ENCODE peak calls at places on chromosomes 2 and 18, in four cellular contexts. R, U, A and Y are unnamed samples.
A peak's percentile ranks its signal among the peaks of the same experiment; 100 is the strongest.

GRCh38 chr2:156476516-156477206 is 40.5 kb downstream of the GPD2 start:
- DNase-seq in R (no peak), U (peak; percentile 91), A (no peak), Y (no peak)

GRCh38 chr2:204753841-204754240 is 208.6 kb downstream of the PARD3B start:
- DNase-seq in R (no peak), U (no peak), A (no peak), Y (no peak)

GRCh38 chr2:47091118-47091517 is 64.0 kb downstream of the STPG4 start:
- DNase-seq in R (no peak), U (peak; percentile 33), A (no peak), Y (peak; percentile 19)

GRCh38 chr2:142974288-142975024 is 97.0 kb downstream of the KYNU start:
- DNase-seq in R (no peak), U (peak; percentile 44), A (no peak), Y (no peak)

GRCh38 chr2:33018271-33018670 is 71.5 kb downstream of the LTBP1 start:
- DNase-seq in R (no peak), U (no peak), A (no peak), Y (no peak)

GRCh38 chr2:127650785-127651380 is 4.9 kb downstream of the GPR17 start:
- DNase-seq in R (no peak), U (peak; percentile 42), A (peak; percentile 27), Y (no peak)

GRCh38 chr2:287471-287885 is 413 bp downstream of the ALKAL2 start:
- DNase-seq in R (peak; percentile 67), U (peak; percentile 34), A (peak; percentile 16), Y (peak; percentile 86)

GRCh38 chr2:67566958-67567635 is 170.0 kb downstream of the ETAA1 start:
- DNase-seq in R (no peak), U (peak; percentile 57), A (no peak), Y (no peak)

GRCh38 chr2:47652041-47652713 is 130.8 kb upstream of the MSH6 start:
- DNase-seq in R (no peak), U (no peak), A (no peak), Y (no peak)

GRCh38 chr18:12027046-12027445 is 45.7 kb downstream of the IMPA2 start:
- DNase-seq in R (no peak), U (no peak), A (peak; percentile 58), Y (no peak)

GRCh38 chr2:200968162-200968561 is 4.7 kb upstream of the ORC2 start:
- DNase-seq in R (no peak), U (no peak), A (no peak), Y (no peak)

GRCh38 chr2:100483892-100484291 is 13.6 kb downstream of the NMS start:
- DNase-seq in R (no peak), U (no peak), A (no peak), Y (no peak)

GRCh38 chr2:193581807-193582206 is 1387.1 kb upstream of the TMEFF2 start:
- DNase-seq in R (no peak), U (no peak), A (no peak), Y (no peak)

GRCh38 chr2:128578406-128579385 is 260.0 kb upstream of the HS6ST1 start:
- DNase-seq in R (no peak), U (no peak), A (no peak), Y (no peak)

GRCh38 chr2:106085441-106085911 is 108.6 kb downstream of the UXS1 start:
- DNase-seq in R (no peak), U (no peak), A (no peak), Y (no peak)

GRCh38 chr18:50895350-50896045 is 16.6 kb downstream of the ME2 start:
- DNase-seq in R (no peak), U (no peak), A (no peak), Y (no peak)

GRCh38 chr2:124489686-124490085 is 464.6 kb downstream of the CNTNAP5 start:
- DNase-seq in R (no peak), U (no peak), A (no peak), Y (no peak)

GRCh38 chr2:29518010-29518409 is 402.8 kb downstream of the CLIP4 start:
- DNase-seq in R (no peak), U (peak; percentile 67), A (no peak), Y (no peak)

GRCh38 chr2:96142217-96143113 is 2.8 kb downstream of the DUSP2 start:
- DNase-seq in R (no peak), U (no peak), A (peak; percentile 8), Y (peak; percentile 77)

GRCh38 chr2:236674646-236675045 is 105.0 kb downstream of the ACKR3 start:
- DNase-seq in R (no peak), U (no peak), A (no peak), Y (no peak)

GRCh38 chr2:106719222-106719621 is 166.7 kb downstream of the ST6GAL2 start:
- DNase-seq in R (no peak), U (no peak), A (no peak), Y (no peak)

GRCh38 chr18:70494524-70494923 is 205.7 kb downstream of the SOCS6 start:
- DNase-seq in R (no peak), U (no peak), A (no peak), Y (no peak)

GRCh38 chr2:136117909-136118818 is at the start of gene CXCR4:
- DNase-seq in R (no peak), U (peak; percentile 10), A (peak; percentile 76), Y (peak; percentile 98)

GRCh38 chr2:238811765-238812164 is 36.1 kb upstream of the TWIST2 start:
- DNase-seq in R (no peak), U (no peak), A (no peak), Y (no peak)

GRCh38 chr2:173126819-173127218 is 51.2 kb downstream of the MAP3K20 start:
- DNase-seq in R (no peak), U (peak; percentile 69), A (no peak), Y (no peak)

GRCh38 chr2:137983581-137983980 is 19.3 kb downstream of the HNMT start:
- DNase-seq in R (no peak), U (no peak), A (no peak), Y (no peak)

GRCh38 chr2:12824771-12825363 is 108.1 kb downstream of the TRIB2 start:
- DNase-seq in R (no peak), U (peak; percentile 58), A (peak; percentile 57), Y (no peak)

GRCh38 chr2:67476808-67477790 is 80.0 kb downstream of the ETAA1 start:
- DNase-seq in R (no peak), U (peak; percentile 41), A (no peak), Y (peak; percentile 23)

GRCh38 chr2:177553176-177553909 is 160.8 kb downstream of the AGPS start:
- DNase-seq in R (no peak), U (no peak), A (no peak), Y (no peak)

GRCh38 chr2:242075163-242075562 is 205.6 kb downstream of the RTP5 start:
- DNase-seq in R (no peak), U (peak; percentile 75), A (no peak), Y (no peak)

GRCh38 chr2:172103471-172104292 is 982 bp upstream of the DLX2 start:
- DNase-seq in R (peak; percentile 64), U (peak; percentile 59), A (peak; percentile 84), Y (peak; percentile 89)

GRCh38 chr2:231530099-231531085 is at the start of gene NMUR1:
- DNase-seq in R (no peak), U (no peak), A (peak; percentile 74), Y (peak; percentile 97)

GRCh38 chr18:32346667-32347066 is 124.0 kb downstream of the GAREM1 start:
- DNase-seq in R (no peak), U (no peak), A (no peak), Y (peak; percentile 22)

DNA sequence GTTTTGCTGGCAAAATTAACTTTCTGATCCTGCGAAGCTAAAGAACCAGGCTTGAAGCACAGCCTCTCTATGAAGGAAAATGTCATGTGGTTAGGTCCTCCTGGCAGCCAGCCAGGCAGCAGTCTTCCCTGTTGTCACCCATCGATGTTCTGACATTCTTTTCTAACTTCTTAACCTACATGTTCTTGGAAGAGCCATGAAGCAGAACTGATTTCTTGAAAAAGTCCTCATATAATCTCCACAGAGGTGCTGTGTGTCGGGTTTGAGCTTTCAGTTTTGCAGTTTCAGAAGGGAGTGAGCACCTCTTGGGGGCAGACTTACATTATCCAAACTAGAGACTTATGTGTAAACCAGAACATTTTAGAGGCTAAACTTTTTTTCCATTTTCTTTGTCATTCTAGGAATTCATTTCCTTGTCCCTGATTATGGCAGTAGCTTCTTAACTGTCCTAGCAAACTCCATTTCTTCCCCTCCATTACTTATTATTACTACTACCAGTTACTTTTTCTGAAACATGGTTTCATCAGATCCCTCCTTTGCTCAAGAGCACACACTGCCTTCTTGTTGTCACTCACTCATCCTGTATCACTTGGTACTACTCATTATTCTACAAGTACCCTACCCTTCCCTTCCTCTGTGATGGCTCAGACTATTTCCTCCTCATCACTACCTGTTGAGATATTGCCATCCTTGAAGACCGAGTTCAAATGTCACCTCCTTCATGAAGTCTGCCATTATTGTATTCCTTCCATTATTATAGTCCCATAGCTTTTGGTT is 31.1 kb downstream of the DOK1 start:
- DNase-seq in R (no peak), U (no peak), A (peak; percentile 38), Y (no peak)
- H3K4me3 ChIP-seq in R (no peak overlapping the region), U (no peak overlapping the region), A (no peak overlapping the region), Y (no peak overlapping the region)

GRCh38 chr2:163737169-163737439 is 1.3 kb upstream of the FIGN start:
- DNase-seq in R (no peak), U (no peak), A (no peak), Y (no peak)
- H3K4me3 ChIP-seq in R (peak overlapping the region; percentile 62), U (peak overlapping the region; percentile 95), A (peak overlapping the region; percentile 65), Y (peak overlapping the region; percentile 88)

GRCh38 chr2:219219781-219220532 is 1.2 kb upstream of the ABCB6 start:
- DNase-seq in R (no peak), U (no peak), A (no peak), Y (peak; percentile 53)
- H3K4me3 ChIP-seq in R (no peak overlapping the region), U (no peak overlapping the region), A (no peak overlapping the region), Y (no peak overlapping the region)

GRCh38 chr2:181105562-181105961 is 125.2 kb downstream of the UBE2E3 start:
- DNase-seq in R (no peak), U (no peak), A (no peak), Y (no peak)
- H3K4me3 ChIP-seq in R (no peak overlapping the region), U (no peak overlapping the region), A (no peak overlapping the region), Y (no peak overlapping the region)

DNA sequence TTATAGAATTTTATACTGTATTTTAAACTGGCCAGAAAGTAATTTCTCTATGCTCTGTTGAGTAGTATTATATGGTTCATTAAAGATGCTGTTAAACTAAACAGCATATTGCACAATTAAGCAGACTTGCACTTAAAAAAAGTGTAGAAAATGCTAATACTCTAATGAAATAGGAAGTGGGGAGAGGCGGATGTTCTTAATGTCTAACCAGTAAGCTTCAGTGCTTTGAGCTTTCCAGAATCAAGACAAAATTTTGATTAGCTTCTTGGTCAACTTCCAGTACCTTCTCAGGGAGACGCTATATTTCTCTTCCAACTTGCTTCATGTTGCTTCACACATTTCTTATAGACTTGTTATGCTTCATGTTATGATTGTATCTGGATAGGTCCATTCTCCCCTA is 89.1 kb downstream of the MAP2 start:
- DNase-seq in R (no peak), U (no peak), A (no peak), Y (no peak)
- H3K4me3 ChIP-seq in R (no peak overlapping the region), U (no peak overlapping the region), A (no peak overlapping the region), Y (no peak overlapping the region)

DNA sequence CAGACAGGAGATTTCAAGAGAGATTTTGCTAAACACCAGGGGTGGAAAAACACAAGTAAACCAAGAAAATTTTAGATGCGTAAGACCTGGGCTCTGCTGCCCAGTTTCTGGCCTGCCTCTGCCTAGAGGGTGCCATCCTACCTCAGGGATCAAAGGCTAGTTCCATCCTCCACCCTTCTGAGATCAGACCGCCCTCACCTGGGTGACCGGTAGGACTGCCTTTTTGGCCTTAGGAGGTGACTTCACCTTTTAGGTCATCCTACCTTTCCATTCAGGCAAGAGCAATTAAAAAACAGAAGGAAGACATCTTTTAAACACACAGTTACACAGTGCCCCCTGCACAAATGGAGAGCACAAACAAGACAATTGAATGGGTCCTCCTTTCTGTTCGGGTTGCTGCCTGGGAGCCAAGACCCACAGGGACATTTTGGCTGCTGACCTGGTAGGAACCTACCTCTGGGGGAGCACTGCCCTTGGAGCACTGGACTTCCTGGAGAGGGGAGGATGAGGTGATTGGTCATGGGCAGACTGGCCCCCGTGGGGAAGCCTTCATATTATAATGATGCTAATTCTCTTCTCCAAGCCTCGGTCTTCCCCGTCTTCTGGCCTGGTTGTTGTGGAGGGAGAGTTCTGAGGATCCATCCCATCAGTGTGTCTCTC is 3.1 kb downstream of the PSD4 start:
- DNase-seq in R (no peak), U (no peak), A (no peak), Y (no peak)
- H3K4me3 ChIP-seq in R (no peak overlapping the region), U (no peak overlapping the region), A (no peak overlapping the region), Y (no peak overlapping the region)